ENCODE peak calls at places on chromosome 18, in eight cellular contexts. N is HS-5; I is posterior cingulate gyrus; Y is activated CD8-positive, alpha-beta memory T cell treated with anti-CD3 and anti-CD28 coated beads for 48 hours; Z is nephron progenitor cell; C is HTR-8/SVneo; D is GM23248; J is dorsolateral prefrontal cortex. O is an unnamed sample.

GRCh38 chr18:34342960-34343359 is 118.2 kb upstream of the NOL4 start:
- DNase-seq in N (peak; percentile 64), I (peak; percentile 18), Y (no peak), Z (no peak), C (no peak), D (peak; percentile 63), J (peak; percentile 17), O (peak; percentile 1)

GRCh38 chr18:48529796-48530195 is 9.0 kb upstream of the CTIF start:
- DNase-seq in N (peak; percentile 55), I (no peak), Y (no peak), Z (no peak), C (peak; percentile 43), D (peak; percentile 85), J (no peak), O (no peak)

GRCh38 chr18:13611616-13612110 is 114.7 kb downstream of the FAM210A start:
- DNase-seq in N (no peak), I (peak; percentile 65), Y (no peak), Z (peak; percentile 31), C (no peak), D (peak; percentile 61), J (peak; percentile 74), O (no peak)

GRCh38 chr18:47100214-47100831 is 50.0 kb downstream of the HDHD2 start:
- DNase-seq in N (peak; percentile 19), I (peak; percentile 66), Y (peak; percentile 24), Z (peak; percentile 67), C (peak; percentile 25), D (peak; percentile 71), J (peak; percentile 72), O (peak; percentile 21)

GRCh38 chr18:11909597-11910026 is 1.5 kb upstream of the MPPE1 start:
- DNase-seq in N (no peak), I (no peak), Y (no peak), Z (no peak), C (no peak), D (peak; percentile 81), J (no peak), O (no peak)

GRCh38 chr18:6920099-6920955 is 190.8 kb downstream of the ARHGAP28 start:
- DNase-seq in N (peak; percentile 22), I (peak; percentile 52), Y (no peak), Z (peak; percentile 74), C (peak; percentile 58), D (peak; percentile 74), J (peak; percentile 72), O (peak; percentile 50)

GRCh38 chr18:31741096-31741735 is 19.5 kb downstream of the SLC25A52 start:
- DNase-seq in N (no peak), I (peak; percentile 33), Y (peak; percentile 49), Z (peak; percentile 44), C (no peak), D (peak; percentile 33), J (peak; percentile 49), O (no peak)

GRCh38 chr18:24741961-24742738 is 281.7 kb downstream of the HRH4 start:
- DNase-seq in N (peak; percentile 56), I (no peak), Y (no peak), Z (no peak), C (no peak), D (peak; percentile 79), J (no peak), O (no peak)

GRCh38 chr18:10659594-10659993 is 133.8 kb downstream of the NAPG start:
- DNase-seq in N (no peak), I (no peak), Y (no peak), Z (no peak), C (no peak), D (no peak), J (no peak), O (no peak)

GRCh38 chr18:23134780-23135678 is at the start of gene CABLES1:
- DNase-seq in N (no peak), I (peak; percentile 57), Y (no peak), Z (peak; percentile 71), C (no peak), D (peak; percentile 76), J (peak; percentile 58), O (no peak)

GRCh38 chr18:63892544-63892943 is 5.0 kb downstream of the SERPINB2 start:
- DNase-seq in N (no peak), I (no peak), Y (no peak), Z (no peak), C (no peak), D (peak; percentile 24), J (no peak), O (no peak)

GRCh38 chr18:46109386-46109785 is 5.2 kb downstream of the HAUS1 start:
- DNase-seq in N (no peak), I (no peak), Y (no peak), Z (no peak), C (no peak), D (no peak), J (no peak), O (no peak)

GRCh38 chr18:48698707-48699106 is 159.9 kb downstream of the CTIF start:
- DNase-seq in N (no peak), I (no peak), Y (no peak), Z (no peak), C (no peak), D (no peak), J (no peak), O (no peak)

GRCh38 chr18:26526966-26527234 is 21.5 kb downstream of the KCTD1 start:
- DNase-seq in N (no peak), I (no peak), Y (no peak), Z (no peak), C (no peak), D (no peak), J (no peak), O (no peak)

GRCh38 chr18:24094561-24094960 is 44.3 kb upstream of the CABYR start:
- DNase-seq in N (no peak), I (no peak), Y (no peak), Z (no peak), C (no peak), D (peak; percentile 7), J (no peak), O (no peak)

GRCh38 chr18:79772108-79772864 is 25.5 kb upstream of the KCNG2 start:
- DNase-seq in N (no peak), I (no peak), Y (no peak), Z (no peak), C (no peak), D (no peak), J (no peak), O (no peak)

GRCh38 chr18:57657566-57657965 is 35.9 kb upstream of the NARS1 start:
- DNase-seq in N (no peak), I (no peak), Y (no peak), Z (no peak), C (no peak), D (peak; percentile 18), J (no peak), O (no peak)